ENCODE peak calls at places on chromosomes 2 and 18, in eight cellular contexts. E is tibial artery, L is prostate gland, Y is fibroblast of mammary gland, G is omental fat pad, X is brain microvascular endothelial cell, U is AG10803, Q is A673. M is an unnamed sample.

GRCh38 chr2:144801766-144802165 is 281.8 kb upstream of the ZEB2 start:
- DNase-seq in E (no peak), Y (peak), Q (peak), G (no peak), X (peak), L (no peak), U (peak), M (peak)

GRCh38 chr2:176085861-176086771 is 2.4 kb upstream of the EVX2 start:
- DNase-seq in L (no peak), U (peak), E (no peak), G (no peak), Q (peak), X (no peak), Y (peak), M (no peak)

GRCh38 chr2:107634172-107634571 is 192.5 kb upstream of the RGPD4 start:
- DNase-seq in E (no peak), X (no peak), Y (no peak), L (no peak), U (peak), Q (no peak), G (no peak), M (no peak)

GRCh38 chr2:105396254-105397024 is 2.4 kb downstream of the FHL2 start:
- DNase-seq in Y (peak), Q (no peak), E (peak), X (peak), U (peak), G (peak), L (no peak), M (peak)

GRCh38 chr18:73684651-73685050 is 463.0 kb downstream of the FBXO15 start:
- DNase-seq in Q (no peak), Y (peak), G (no peak), E (no peak), X (no peak), L (no peak), U (no peak), M (peak)

GRCh38 chr2:225122007-225122406 is 79.7 kb upstream of the DOCK10 start:
- DNase-seq in X (no peak), L (no peak), E (no peak), U (no peak), Y (no peak), G (no peak), Q (peak), M (no peak)

GRCh38 chr18:48996901-48997463 is 46.2 kb upstream of the SMAD7 start:
- DNase-seq in L (no peak), E (no peak), Q (peak), Y (peak), G (no peak), U (peak), X (peak), M (peak)

GRCh38 chr18:67794512-67794911 is 278.0 kb upstream of the DSEL start:
- DNase-seq in X (peak), E (no peak), U (peak), G (no peak), Q (peak), Y (peak), L (no peak), M (peak)

GRCh38 chr2:39696838-39697237 is 31.1 kb downstream of the TMEM178A start:
- DNase-seq in E (no peak), Q (peak), U (peak), X (peak), G (no peak), Y (peak), L (no peak), M (peak)

GRCh38 chr2:238509151-238509820 is 82.6 kb downstream of the ASB1 start:
- DNase-seq in U (no peak), Y (peak), G (no peak), X (no peak), E (no peak), L (no peak), Q (peak), M (no peak)

GRCh38 chr2:101291973-101292372 is 16.5 kb downstream of the RNF149 start:
- DNase-seq in L (no peak), G (no peak), Q (no peak), Y (no peak), X (no peak), U (no peak), E (no peak), M (no peak)

GRCh38 chr2:223054193-223054781 is 2.3 kb downstream of the KCNE4 start:
- DNase-seq in G (no peak), Q (peak), L (no peak), Y (peak), E (peak), X (peak), U (peak), M (peak)

GRCh38 chr2:85697716-85698115 is 3.6 kb downstream of the GNLY start:
- DNase-seq in E (no peak), Q (no peak), U (no peak), Y (no peak), G (no peak), L (no peak), X (no peak), M (no peak)

GRCh38 chr2:137096187-137096586 is 330.8 kb downstream of the THSD7B start:
- DNase-seq in U (no peak), G (no peak), Y (no peak), E (no peak), L (no peak), Q (no peak), X (no peak), M (no peak)

GRCh38 chr2:137091704-137092103 is 326.4 kb downstream of the THSD7B start:
- DNase-seq in Q (no peak), Y (peak), G (no peak), U (peak), E (no peak), X (peak), L (no peak), M (no peak)

GRCh38 chr2:137093116-137093515 is 327.8 kb downstream of the THSD7B start:
- DNase-seq in G (no peak), L (no peak), Q (no peak), X (no peak), U (no peak), Y (no peak), E (no peak), M (no peak)

GRCh38 chr2:137096693-137097092 is 331.3 kb downstream of the THSD7B start:
- DNase-seq in G (no peak), E (no peak), Y (no peak), U (no peak), X (no peak), Q (no peak), L (no peak), M (peak)
- TF ChIP-seq CTCF in G (no peak), E (no peak), Y (no peak), U (no peak), X (peak), Q (no peak), L (no peak), M (peak)

GRCh38 chr18:79786781-79787526 is 10.8 kb upstream of the KCNG2 start:
- DNase-seq in L (no peak), G (no peak), Y (peak), Q (no peak), U (peak), E (no peak), X (no peak), M (no peak)

GRCh38 chr18:79788096-79789085 is 9.3 kb upstream of the KCNG2 start:
- DNase-seq in G (no peak), L (no peak), Q (no peak), X (no peak), Y (no peak), E (no peak), U (no peak), M (no peak)

GRCh38 chr18:79786304-79786703 is 11.4 kb upstream of the KCNG2 start:
- DNase-seq in E (no peak), Q (no peak), U (no peak), L (no peak), G (no peak), X (no peak), Y (no peak), M (no peak)

GRCh38 chr18:79789091-79789891 is 8.4 kb upstream of the KCNG2 start:
- DNase-seq in X (no peak), G (no peak), Q (no peak), E (no peak), Y (no peak), L (no peak), U (no peak), M (no peak)

GRCh38 chr18:79787527-79788095 is 10.1 kb upstream of the KCNG2 start:
- DNase-seq in E (no peak), U (no peak), Y (no peak), L (no peak), Q (no peak), G (no peak), X (no peak), M (no peak)
- TF ChIP-seq CTCF in E (no peak), U (no peak), Y (no peak), L (no peak), Q (no peak), G (no peak), X (no peak), M (no peak)

GRCh38 chr2:3626817-3627499 is 31.0 kb upstream of the ALLC start:
- DNase-seq in L (no peak), Y (no peak), Q (no peak), E (peak), U (no peak), G (no peak), X (no peak), M (no peak)
- TF ChIP-seq CTCF in L (no peak), Y (no peak), Q (no peak), E (no peak), U (no peak), G (no peak), X (no peak), M (peak)

GRCh38 chr2:142582317-142582716 is 295.1 kb upstream of the KYNU start:
- DNase-seq in Q (peak), X (no peak), G (no peak), E (no peak), U (no peak), Y (no peak), L (no peak), M (no peak)
- TF ChIP-seq CTCF in Q (peak), X (peak), G (no peak), E (no peak), U (no peak), Y (no peak), L (no peak), M (no peak)

GRCh38 chr2:20241973-20242726 is 17.2 kb upstream of the SDC1 start:
- DNase-seq in Q (no peak), Y (no peak), U (no peak), L (no peak), E (no peak), X (no peak), G (no peak), M (no peak)
- TF ChIP-seq CTCF in Q (peak), Y (no peak), U (peak), L (no peak), E (no peak), X (peak), G (no peak), M (peak)

GRCh38 chr18:58785171-58785805 is 79.4 kb upstream of the ZNF532 start:
- DNase-seq in E (peak), L (peak), Y (peak), X (peak), U (peak), Q (peak), G (no peak), M (peak)
- TF ChIP-seq CTCF in E (no peak), L (peak), Y (no peak), X (peak), U (peak), Q (no peak), G (no peak), M (no peak)

GRCh38 chr2:10678225-10678624 is 11.6 kb downstream of the NOL10 start:
- DNase-seq in X (no peak), U (no peak), Y (no peak), Q (peak), E (no peak), G (no peak), L (no peak), M (no peak)
- TF ChIP-seq CTCF in X (peak), U (peak), Y (peak), Q (peak), E (no peak), G (no peak), L (no peak), M (peak)

GRCh38 chr2:23803965-23804542 is 122.9 kb downstream of the ATAD2B start:
- DNase-seq in Y (peak), G (peak), U (peak), E (no peak), Q (peak), X (peak), L (no peak), M (peak)
- TF ChIP-seq CTCF in Y (peak), G (no peak), U (peak), E (no peak), Q (peak), X (peak), L (no peak), M (peak)

GRCh38 chr2:42961385-42961800 is 169.0 kb upstream of the HAAO start:
- DNase-seq in U (peak), X (no peak), Y (peak), G (no peak), Q (no peak), L (no peak), E (peak), M (no peak)

GRCh38 chr2:42960835-42961165 is 168.4 kb upstream of the HAAO start:
- DNase-seq in Y (peak), U (peak), G (no peak), Q (no peak), X (no peak), E (no peak), L (no peak), M (no peak)

GRCh38 chr2:42963452-42964068 is 171.2 kb upstream of the HAAO start:
- DNase-seq in G (no peak), Y (no peak), L (no peak), Q (no peak), U (no peak), X (no peak), E (no peak), M (no peak)

GRCh38 chr2:42961948-42962347 is 169.6 kb upstream of the HAAO start:
- DNase-seq in E (no peak), U (no peak), Y (no peak), X (no peak), Q (no peak), L (no peak), G (no peak), M (no peak)

DNA sequence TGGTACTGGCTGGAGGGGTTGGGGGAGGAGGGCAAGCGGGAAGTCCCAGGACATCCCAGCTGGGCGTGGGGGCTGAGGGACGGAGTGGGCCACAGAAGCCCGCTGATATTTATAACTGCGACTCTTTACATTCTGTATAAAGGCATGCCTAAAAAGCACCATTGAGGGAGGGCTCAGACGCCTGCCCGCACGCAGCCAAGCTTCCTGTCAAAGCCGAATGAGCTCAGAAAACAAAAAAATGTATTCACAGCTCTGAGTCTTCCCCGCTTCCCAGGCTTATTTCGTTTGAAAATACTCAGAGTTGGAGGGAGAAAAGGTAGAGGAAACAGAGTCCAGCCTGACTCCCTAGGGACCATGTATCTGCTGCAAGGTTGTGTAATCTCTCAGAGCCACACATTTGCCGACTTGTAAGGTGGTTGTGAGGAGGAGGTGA is 170.2 kb upstream of the HAAO start:
- DNase-seq in U (peak), X (no peak), L (no peak), E (no peak), Y (peak), G (no peak), Q (no peak), M (no peak)
- TF ChIP-seq CTCF in U (no peak), X (no peak), L (no peak), E (no peak), Y (no peak), G (no peak), Q (no peak), M (no peak)

M was measured in HFFc6.